ENCODE peak calls at places on chromosomes 16 and 17, in seven cellular contexts. B is globus pallidus; T is stimulated activated CD8-positive, alpha-beta memory T cell treated with anti-CD3 and anti-CD28 coated beads, Interleukin-2, amount 100 ng/mL, for 48 hours; F is Daoy; Z is stomach; H is mesothelial cell of epicardium; K is SJSA1. J is an unnamed sample.
A peak's percentile ranks its signal among the peaks of the same experiment; 100 is the strongest.

GRCh38 chr17:1830288-1830687 is 483 bp downstream of the RPA1 start:
- DNase-seq in B (peak; percentile 6), T (no peak), F (peak; percentile 18), Z (no peak), H (no peak), K (no peak), J (peak; percentile 15)

GRCh38 chr16:48361012-48361411 is 24.2 kb downstream of the SIAH1 start:
- DNase-seq in B (no peak), T (no peak), F (no peak), Z (no peak), H (no peak), K (no peak), J (no peak)

GRCh38 chr16:17773698-17774101 is 302.9 kb upstream of the XYLT1 start:
- DNase-seq in B (no peak), T (no peak), F (no peak), Z (no peak), H (no peak), K (no peak), J (no peak)

GRCh38 chr16:38941-39892 is 14.2 kb downstream of the POLR3K start:
- DNase-seq in B (no peak), T (peak; percentile 30), F (no peak), Z (peak; percentile 73), H (no peak), K (no peak), J (no peak)

GRCh38 chr16:57485916-57486857 is at the start of gene DOK4:
- DNase-seq in B (peak; percentile 38), T (peak; percentile 76), F (peak; percentile 79), Z (peak; percentile 89), H (peak; percentile 77), K (peak; percentile 81), J (peak; percentile 37)

GRCh38 chr16:19135896-19136438 is 22.2 kb downstream of the ITPRIPL2 start:
- DNase-seq in B (no peak), T (no peak), F (peak; percentile 83), Z (peak; percentile 36), H (no peak), K (peak; percentile 72), J (no peak)

GRCh38 chr17:47733414-47734288 is 615 bp downstream of the TBX21 start:
- DNase-seq in B (no peak), T (no peak), F (no peak), Z (no peak), H (no peak), K (peak; percentile 46), J (no peak)

GRCh38 chr16:15874745-15875314 is 13.6 kb downstream of the CEP20 start:
- DNase-seq in B (peak; percentile 71), T (no peak), F (peak; percentile 62), Z (peak; percentile 59), H (no peak), K (peak; percentile 68), J (peak; percentile 53)

GRCh38 chr16:57365826-57366536 is 6.3 kb upstream of the CX3CL1 start:
- DNase-seq in B (no peak), T (no peak), F (no peak), Z (no peak), H (no peak), K (no peak), J (no peak)

GRCh38 chr17:45440161-45440859 is 7.6 kb upstream of the ARHGAP27 start:
- DNase-seq in B (no peak), T (no peak), F (no peak), Z (no peak), H (no peak), K (no peak), J (no peak)

GRCh38 chr17:68461122-68461539 is 3.8 kb upstream of the WIPI1 start:
- DNase-seq in B (no peak), T (no peak), F (no peak), Z (no peak), H (no peak), K (no peak), J (no peak)

GRCh38 chr16:25034916-25035315 is 19.7 kb upstream of the ARHGAP17 start:
- DNase-seq in B (no peak), T (no peak), F (peak; percentile 11), Z (no peak), H (no peak), K (no peak), J (no peak)

GRCh38 chr16:54816471-54816870 is 114.2 kb upstream of the IRX5 start:
- DNase-seq in B (no peak), T (no peak), F (no peak), Z (no peak), H (no peak), K (no peak), J (no peak)

GRCh38 chr17:76758570-76758969 is 20.7 kb downstream of the MFSD11 start:
- DNase-seq in B (no peak), T (no peak), F (no peak), Z (no peak), H (no peak), K (no peak), J (no peak)

GRCh38 chr17:82973456-82974135 is 105.8 kb upstream of the METRNL start:
- DNase-seq in B (no peak), T (no peak), F (no peak), Z (no peak), H (no peak), K (no peak), J (no peak)

GRCh38 chr17:69711504-69711903 is 297.0 kb downstream of the MAP2K6 start:
- DNase-seq in B (no peak), T (no peak), F (no peak), Z (no peak), H (no peak), K (no peak), J (no peak)

GRCh38 chr16:73254983-73255382 is 207.1 kb upstream of the ZFHX3 start:
- DNase-seq in B (no peak), T (no peak), F (no peak), Z (no peak), H (no peak), K (no peak), J (no peak)

GRCh38 chr17:17358060-17358751 is 55.0 kb downstream of the NT5M start:
- DNase-seq in B (no peak), T (no peak), F (no peak), Z (no peak), H (no peak), K (peak; percentile 25), J (no peak)

GRCh38 chr17:38881600-38882191 is 11.8 kb downstream of the LASP1 start:
- DNase-seq in B (no peak), T (peak; percentile 53), F (peak; percentile 51), Z (peak; percentile 52), H (peak; percentile 69), K (peak; percentile 93), J (no peak)

GRCh38 chr16:50781518-50781917 is 39.6 kb downstream of the CYLD start:
- DNase-seq in B (no peak), T (no peak), F (no peak), Z (no peak), H (no peak), K (no peak), J (no peak)

GRCh38 chr17:71910002-71910401 is 210.8 kb upstream of the SOX9 start:
- DNase-seq in B (no peak), T (no peak), F (no peak), Z (no peak), H (no peak), K (no peak), J (no peak)

GRCh38 chr17:31549121-31549524 is 157.6 kb downstream of the RAB11FIP4 start:
- DNase-seq in B (peak; percentile 48), T (no peak), F (no peak), Z (no peak), H (no peak), K (no peak), J (peak; percentile 30)

GRCh38 chr17:9021158-9021984 is at the start of gene NTN1:
- DNase-seq in B (peak; percentile 16), T (no peak), F (peak; percentile 69), Z (peak; percentile 52), H (peak; percentile 45), K (peak; percentile 57), J (peak; percentile 40)

GRCh38 chr17:14604920-14605599 is 304.2 kb downstream of the HS3ST3B1 start:
- DNase-seq in B (peak; percentile 65), T (no peak), F (no peak), Z (no peak), H (no peak), K (no peak), J (peak; percentile 15)

GRCh38 chr16:86626966-86627365 is 48.6 kb downstream of the FOXL1 start:
- DNase-seq in B (no peak), T (no peak), F (no peak), Z (no peak), H (no peak), K (no peak), J (no peak)

GRCh38 chr17:7217113-7217987 is 2.3 kb downstream of the DLG4 start:
- DNase-seq in B (no peak), T (no peak), F (peak; percentile 61), Z (peak; percentile 54), H (no peak), K (no peak), J (no peak)

GRCh38 chr16:4511441-4512082 is 27.0 kb downstream of the CDIP1 start:
- DNase-seq in B (no peak), T (no peak), F (no peak), Z (peak; percentile 73), H (no peak), K (peak; percentile 59), J (peak; percentile 37)